ENCODE peak calls at places on chromosomes 7 and 10, in six cellular contexts. L is colonic mucosa; Q is NCI-H345; W is activated CD4-positive, alpha-beta memory T cell treated with anti-CD3 and anti-CD28 coated beads for 36 hours; B is IMR-90; C is left ventricle myocardium inferior. F is an unnamed sample.

GRCh38 chr7:112622159-112622715 is 141.4 kb downstream of the LSMEM1 start:
- DNase-seq in L (no peak), Q (no peak), W (no peak), B (no peak), C (no peak), F (no peak)

GRCh38 chr10:44627591-44628354 is 242.9 kb upstream of the CXCL12 start:
- DNase-seq in L (no peak), Q (no peak), W (no peak), B (peak), C (no peak), F (peak)

GRCh38 chr10:24349379-24350110 is 140.6 kb downstream of the KIAA1217 start:
- DNase-seq in L (no peak), Q (no peak), W (no peak), B (peak), C (no peak), F (no peak)

GRCh38 chr7:116228241-116228640 is 17.9 kb downstream of the TES start:
- DNase-seq in L (no peak), Q (no peak), W (no peak), B (no peak), C (no peak), F (no peak)

GRCh38 chr7:115558186-115558585 is 472.4 kb downstream of the TFEC start:
- DNase-seq in L (no peak), Q (no peak), W (no peak), B (peak), C (no peak), F (no peak)

GRCh38 chr10:25753776-25754175 is 180.3 kb upstream of the MYO3A start:
- DNase-seq in L (no peak), Q (no peak), W (no peak), B (no peak), C (no peak), F (no peak)

GRCh38 chr7:77831481-77831880 is 32.9 kb downstream of the PHTF2 start:
- DNase-seq in L (no peak), Q (no peak), W (peak), B (no peak), C (no peak), F (no peak)

GRCh38 chr7:90298145-90299038 is 22.7 kb downstream of the FAM237B start:
- DNase-seq in L (no peak), Q (peak), W (no peak), B (peak), C (no peak), F (no peak)

GRCh38 chr10:7260912-7261700 is 149.7 kb downstream of the SFMBT2 start:
- DNase-seq in L (no peak), Q (no peak), W (peak), B (peak), C (no peak), F (no peak)

GRCh38 chr7:99928994-99929729 is at the start of gene GJC3:
- DNase-seq in L (peak), Q (peak), W (peak), B (peak), C (peak), F (peak)

GRCh38 chr7:55484834-55485233 is 87.5 kb downstream of the VOPP1 start:
- DNase-seq in L (no peak), Q (no peak), W (peak), B (no peak), C (no peak), F (no peak)

GRCh38 chr10:68099736-68100135 is 9.6 kb upstream of the MYPN start:
- DNase-seq in L (no peak), Q (no peak), W (no peak), B (peak), C (no peak), F (no peak)

GRCh38 chr10:94217431-94217830 is 145.3 kb downstream of the NOC3L start:
- DNase-seq in L (no peak), Q (no peak), W (no peak), B (no peak), C (no peak), F (no peak)

GRCh38 chr7:39164887-39165286 is 187.2 kb downstream of the POU6F2 start:
- DNase-seq in L (no peak), Q (no peak), W (no peak), B (no peak), C (no peak), F (no peak)

GRCh38 chr7:22195402-22195801 is 161.6 kb downstream of the RAPGEF5 start:
- DNase-seq in L (no peak), Q (no peak), W (no peak), B (no peak), C (no peak), F (no peak)

GRCh38 chr7:131381069-131381838 is 53.6 kb downstream of the MKLN1 start:
- DNase-seq in L (no peak), Q (no peak), W (no peak), B (peak), C (no peak), F (no peak)

GRCh38 chr7:110762514-110762913 is 328.4 kb upstream of the LRRN3 start:
- DNase-seq in L (no peak), Q (peak), W (no peak), B (peak), C (no peak), F (no peak)

GRCh38 chr10:55740110-55740509 is 620.9 kb downstream of the ZWINT start:
- DNase-seq in L (no peak), Q (no peak), W (no peak), B (no peak), C (no peak), F (no peak)

GRCh38 chr7:140670343-140670935 is 2.3 kb upstream of the ADCK2 start:
- DNase-seq in L (no peak), Q (peak), W (no peak), B (no peak), C (no peak), F (no peak)

GRCh38 chr7:116671681-116672595 is at the start of gene MET:
- DNase-seq in L (peak), Q (peak), W (peak), B (peak), C (peak), F (peak)

GRCh38 chr10:69853064-69853463 is 51.4 kb downstream of the COL13A1 start:
- DNase-seq in L (no peak), Q (no peak), W (no peak), B (no peak), C (no peak), F (no peak)

GRCh38 chr10:69731184-69731583 is 70.5 kb upstream of the COL13A1 start:
- DNase-seq in L (peak), Q (no peak), W (no peak), B (peak), C (no peak), F (no peak)

GRCh38 chr10:50937230-50937907 is 51.9 kb upstream of the A1CF start:
- DNase-seq in L (peak), Q (peak), W (no peak), B (peak), C (no peak), F (no peak)

GRCh38 chr7:94022550-94022949 is 18.4 kb upstream of the BET1 start:
- DNase-seq in L (no peak), Q (no peak), W (peak), B (peak), C (no peak), F (no peak)

GRCh38 chr10:105328441-105328840 is 687.4 kb downstream of the SORCS3 start:
- DNase-seq in L (no peak), Q (peak), W (no peak), B (no peak), C (no peak), F (no peak)

GRCh38 chr10:101778781-101779543 is 3.0 kb upstream of the FGF8 start:
- DNase-seq in L (peak), Q (no peak), W (peak), B (no peak), C (no peak), F (no peak)

GRCh38 chr10:814536-815302 is 116.8 kb downstream of the LARP4B start:
- DNase-seq in L (no peak), Q (no peak), W (no peak), B (no peak), C (no peak), F (no peak)

F was measured in left cardiac atrium.